ENCODE peak calls at places on chromosomes 5 and 9, in five cellular contexts. K is COR-L47; W is effector CD4-positive, alpha-beta T cell; Y is NCI-H1092 treated with DMSO at 0.1 percent for 48 hours; E is BJ. Z is an unnamed sample.

GRCh38 chr5:26737763-26738162 is 300.6 kb downstream of the CDH9 start:
- DNase-seq in E (no peak), K (no peak), Y (no peak), W (no peak), Z (no peak)

GRCh38 chr9:135471751-135472640 is 7.6 kb upstream of the PPP1R26 start:
- DNase-seq in W (no peak), K (no peak), E (no peak), Y (peak), Z (no peak)

GRCh38 chr5:59506285-59506877 is 387.1 kb downstream of the PDE4D start:
- DNase-seq in Y (peak), E (no peak), W (no peak), K (peak), Z (peak)

GRCh38 chr9:98765276-98765675 is 31.1 kb downstream of the ANKS6 start:
- DNase-seq in Y (no peak), W (no peak), E (no peak), K (no peak), Z (no peak)

GRCh38 chr5:97142521-97143254 is at the start of gene LIX1:
- DNase-seq in W (no peak), K (peak), Y (peak), E (no peak), Z (no peak)

GRCh38 chr5:171581756-171582155 is 162.3 kb downstream of the FGF18 start:
- DNase-seq in Y (no peak), K (no peak), E (no peak), W (no peak), Z (no peak)

GRCh38 chr5:93789173-93790070 is 48.0 kb upstream of the POU5F2 start:
- DNase-seq in W (no peak), K (peak), Y (peak), E (peak), Z (no peak)

GRCh38 chr5:151646334-151646733 is 40.4 kb downstream of the SPARC start:
- DNase-seq in E (no peak), K (no peak), W (no peak), Y (no peak), Z (no peak)

GRCh38 chr5:128395073-128395472 is 143.0 kb downstream of the FBN2 start:
- DNase-seq in W (no peak), K (no peak), Y (no peak), E (no peak), Z (no peak)

GRCh38 chr9:75186767-75187380 is 98.6 kb downstream of the OSTF1 start:
- DNase-seq in W (no peak), K (no peak), Y (no peak), E (no peak), Z (no peak)

GRCh38 chr9:6827370-6827949 is 69.7 kb downstream of the KDM4C start:
- DNase-seq in W (peak), K (peak), Y (peak), E (no peak), Z (no peak)

GRCh38 chr5:115457985-115458384 is 86.6 kb downstream of the FEM1C start:
- DNase-seq in W (no peak), E (no peak), K (no peak), Y (no peak), Z (no peak)

Z was measured in AG09319.